ENCODE peak calls at places on chromosomes 11 and 22, in eight cellular contexts. One of them, this sample, is unnamed.

GRCh38 chr11:130131957-130132850 is 27.4 kb upstream of the ST14 start:
- DNase-seq in NCI-H1436 treated with DMSO at 0.1 percent for 48 hours: no peak
- DNase-seq in neuronal stem cell: peak; percentile 48
- DNase-seq in MM.1S: peak; percentile 70
- DNase-seq in Right ventricle myocardium superior: no peak
- DNase-seq in fibroblast of gingiva: peak; percentile 52
- DNase-seq in HS-5: peak; percentile 11
- DNase-seq in right lobe of liver: peak; percentile 50
- DNase-seq in this sample: peak; percentile 75

GRCh38 chr11:10638285-10638684 is 55.3 kb downstream of the IRAG1 start:
- DNase-seq in NCI-H1436 treated with DMSO at 0.1 percent for 48 hours: no peak
- DNase-seq in neuronal stem cell: no peak
- DNase-seq in MM.1S: no peak
- DNase-seq in Right ventricle myocardium superior: no peak
- DNase-seq in fibroblast of gingiva: peak; percentile 26
- DNase-seq in HS-5: no peak
- DNase-seq in right lobe of liver: no peak
- DNase-seq in this sample: no peak

GRCh38 chr11:12087075-12087775 is 23.2 kb upstream of the MICAL2 start:
- DNase-seq in NCI-H1436 treated with DMSO at 0.1 percent for 48 hours: no peak
- DNase-seq in neuronal stem cell: no peak
- DNase-seq in MM.1S: peak; percentile 62
- DNase-seq in Right ventricle myocardium superior: peak; percentile 50
- DNase-seq in fibroblast of gingiva: peak; percentile 82
- DNase-seq in HS-5: peak; percentile 56
- DNase-seq in right lobe of liver: no peak
- DNase-seq in this sample: peak; percentile 56

GRCh38 chr11:128831781-128832497 is 35.2 kb downstream of the KCNJ1 start:
- DNase-seq in NCI-H1436 treated with DMSO at 0.1 percent for 48 hours: no peak
- DNase-seq in neuronal stem cell: no peak
- DNase-seq in MM.1S: peak; percentile 50
- DNase-seq in Right ventricle myocardium superior: no peak
- DNase-seq in fibroblast of gingiva: no peak
- DNase-seq in HS-5: no peak
- DNase-seq in right lobe of liver: no peak
- DNase-seq in this sample: no peak

GRCh38 chr11:35029979-35030378 is 109.0 kb upstream of the CD44 start:
- DNase-seq in NCI-H1436 treated with DMSO at 0.1 percent for 48 hours: no peak
- DNase-seq in neuronal stem cell: no peak
- DNase-seq in MM.1S: no peak
- DNase-seq in Right ventricle myocardium superior: no peak
- DNase-seq in fibroblast of gingiva: peak; percentile 56
- DNase-seq in HS-5: peak; percentile 62
- DNase-seq in right lobe of liver: no peak
- DNase-seq in this sample: peak; percentile 75

GRCh38 chr22:17137861-17138425 is 16.8 kb upstream of the TMEM121B start:
- DNase-seq in NCI-H1436 treated with DMSO at 0.1 percent for 48 hours: no peak
- DNase-seq in neuronal stem cell: no peak
- DNase-seq in MM.1S: no peak
- DNase-seq in Right ventricle myocardium superior: no peak
- DNase-seq in fibroblast of gingiva: no peak
- DNase-seq in HS-5: no peak
- DNase-seq in right lobe of liver: no peak
- DNase-seq in this sample: no peak

GRCh38 chr11:15901790-15902189 is 454.6 kb downstream of the SOX6 start:
- DNase-seq in NCI-H1436 treated with DMSO at 0.1 percent for 48 hours: no peak
- DNase-seq in neuronal stem cell: no peak
- DNase-seq in MM.1S: no peak
- DNase-seq in Right ventricle myocardium superior: no peak
- DNase-seq in fibroblast of gingiva: no peak
- DNase-seq in HS-5: no peak
- DNase-seq in right lobe of liver: no peak
- DNase-seq in this sample: no peak

GRCh38 chr11:8671242-8671641 is 11.2 kb downstream of the TRIM66 start:
- DNase-seq in NCI-H1436 treated with DMSO at 0.1 percent for 48 hours: no peak
- DNase-seq in neuronal stem cell: peak; percentile 87
- DNase-seq in MM.1S: no peak
- DNase-seq in Right ventricle myocardium superior: peak; percentile 53
- DNase-seq in fibroblast of gingiva: peak; percentile 97
- DNase-seq in HS-5: peak; percentile 98
- DNase-seq in right lobe of liver: no peak
- DNase-seq in this sample: no peak

GRCh38 chr22:39146256-39147101 is 6.0 kb downstream of the CBX7 start:
- DNase-seq in NCI-H1436 treated with DMSO at 0.1 percent for 48 hours: no peak
- DNase-seq in neuronal stem cell: no peak
- DNase-seq in MM.1S: no peak
- DNase-seq in Right ventricle myocardium superior: no peak
- DNase-seq in fibroblast of gingiva: no peak
- DNase-seq in HS-5: no peak
- DNase-seq in right lobe of liver: no peak
- DNase-seq in this sample: no peak

GRCh38 chr11:77710358-77710757 is 72.8 kb upstream of the CLNS1A start:
- DNase-seq in NCI-H1436 treated with DMSO at 0.1 percent for 48 hours: no peak
- DNase-seq in neuronal stem cell: no peak
- DNase-seq in MM.1S: no peak
- DNase-seq in Right ventricle myocardium superior: no peak
- DNase-seq in fibroblast of gingiva: no peak
- DNase-seq in HS-5: no peak
- DNase-seq in right lobe of liver: no peak
- DNase-seq in this sample: no peak

GRCh38 chr11:118205979-118206611 is 18.7 kb downstream of the JAML start:
- DNase-seq in NCI-H1436 treated with DMSO at 0.1 percent for 48 hours: no peak
- DNase-seq in neuronal stem cell: no peak
- DNase-seq in MM.1S: no peak
- DNase-seq in Right ventricle myocardium superior: no peak
- DNase-seq in fibroblast of gingiva: no peak
- DNase-seq in HS-5: no peak
- DNase-seq in right lobe of liver: no peak
- DNase-seq in this sample: no peak

GRCh38 chr11:79013509-79013908 is 427.3 kb downstream of the TENM4 start:
- DNase-seq in NCI-H1436 treated with DMSO at 0.1 percent for 48 hours: no peak
- DNase-seq in neuronal stem cell: no peak
- DNase-seq in MM.1S: no peak
- DNase-seq in Right ventricle myocardium superior: no peak
- DNase-seq in fibroblast of gingiva: no peak
- DNase-seq in HS-5: no peak
- DNase-seq in right lobe of liver: no peak
- DNase-seq in this sample: no peak

GRCh38 chr11:2298131-2298794 is 3.5 kb downstream of the C11orf21 start:
- DNase-seq in NCI-H1436 treated with DMSO at 0.1 percent for 48 hours: no peak
- DNase-seq in neuronal stem cell: no peak
- DNase-seq in MM.1S: no peak
- DNase-seq in Right ventricle myocardium superior: peak; percentile 33
- DNase-seq in fibroblast of gingiva: no peak
- DNase-seq in HS-5: no peak
- DNase-seq in right lobe of liver: peak; percentile 41
- DNase-seq in this sample: no peak

GRCh38 chr11:24935059-24935458 is 438.2 kb downstream of the LUZP2 start:
- DNase-seq in NCI-H1436 treated with DMSO at 0.1 percent for 48 hours: no peak
- DNase-seq in neuronal stem cell: no peak
- DNase-seq in MM.1S: no peak
- DNase-seq in Right ventricle myocardium superior: no peak
- DNase-seq in fibroblast of gingiva: no peak
- DNase-seq in HS-5: no peak
- DNase-seq in right lobe of liver: no peak
- DNase-seq in this sample: no peak